ENCODE peak calls at places on chromosomes 6 and 20, in seven cellular contexts. F, S, R, Z, G, E and I are unnamed samples.

GRCh38 chr6:41757268-41757667 is 10.1 kb upstream of the PGC start:
- DNase-seq in E (no peak), Z (no peak), G (no peak), F (no peak), S (no peak), R (no peak), I (no peak)

GRCh38 chr6:30981942-30982772 is 1.4 kb upstream of the MUC21 start:
- DNase-seq in Z (no peak), E (peak; percentile 32), S (no peak), R (peak; percentile 42), F (peak; percentile 48), G (peak; percentile 45), I (no peak)

GRCh38 chr6:27547157-27548075 is 74.5 kb upstream of the ZNF184 start:
- DNase-seq in E (peak; percentile 51), S (no peak), G (peak; percentile 26), R (no peak), Z (no peak), F (no peak), I (no peak)

GRCh38 chr6:43308101-43308989 is at the start of gene CRIP3:
- DNase-seq in F (peak; percentile 49), S (peak; percentile 28), Z (no peak), R (peak; percentile 76), E (no peak), G (no peak), I (no peak)

GRCh38 chr6:148851683-148852556 is 105.1 kb downstream of the UST start:
- DNase-seq in R (no peak), F (no peak), S (no peak), G (no peak), E (no peak), Z (no peak), I (no peak)

GRCh38 chr6:49570474-49571079 is 20.1 kb downstream of the C6orf141 start:
- DNase-seq in S (no peak), R (no peak), G (no peak), E (no peak), Z (no peak), F (no peak), I (no peak)

GRCh38 chr6:37994238-37994637 is 174.7 kb downstream of the ZFAND3 start:
- DNase-seq in E (no peak), G (peak; percentile 18), F (no peak), S (no peak), R (peak; percentile 78), Z (no peak), I (no peak)

GRCh38 chr20:44050327-44050726 is 135.7 kb downstream of the TOX2 start:
- DNase-seq in G (no peak), Z (no peak), S (no peak), F (no peak), E (no peak), R (no peak), I (no peak)

GRCh38 chr6:61809004-61809595 is 476.9 kb downstream of the KHDRBS2 start:
- DNase-seq in G (no peak), Z (no peak), S (no peak), R (peak; percentile 59), E (peak; percentile 9), F (no peak), I (no peak)

GRCh38 chr6:99997141-99997540 is 3.1 kb upstream of the MCHR2 start:
- DNase-seq in F (no peak), G (no peak), R (no peak), Z (no peak), E (no peak), S (no peak), I (no peak)

GRCh38 chr20:2692886-2693285 is 306 bp downstream of the EBF4 start:
- DNase-seq in F (no peak), G (no peak), R (no peak), Z (no peak), E (no peak), S (no peak), I (no peak)

GRCh38 chr20:22353586-22353985 is 230.8 kb downstream of the FOXA2 start:
- DNase-seq in F (no peak), S (no peak), Z (no peak), R (no peak), G (no peak), E (no peak), I (no peak)

GRCh38 chr6:3876131-3876530 is 27.0 kb downstream of the FAM50B start:
- DNase-seq in Z (no peak), S (no peak), E (no peak), G (no peak), F (no peak), R (no peak), I (no peak)

GRCh38 chr20:11124849-11125505 is 451.2 kb upstream of the JAG1 start:
- DNase-seq in R (no peak), Z (no peak), G (no peak), F (no peak), E (no peak), S (no peak), I (no peak)

GRCh38 chr6:41618598-41618997 is 19.7 kb upstream of the MDFI start:
- DNase-seq in S (no peak), G (no peak), R (no peak), Z (no peak), E (no peak), F (no peak), I (no peak)

GRCh38 chr6:83260577-83260976 is 67.4 kb downstream of the RWDD2A start:
- DNase-seq in E (no peak), G (no peak), S (no peak), R (no peak), Z (no peak), F (no peak), I (no peak)

GRCh38 chr6:13331516-13332348 is 3.4 kb upstream of the TBC1D7 start:
- DNase-seq in Z (no peak), G (no peak), R (peak; percentile 30), S (no peak), F (no peak), E (no peak), I (no peak)

GRCh38 chr6:43125555-43125954 is 45.5 kb upstream of the SRF start:
- DNase-seq in E (no peak), R (no peak), F (no peak), S (no peak), G (no peak), Z (no peak), I (no peak)

GRCh38 chr6:53059648-53060589 is 5.3 kb upstream of the FBXO9 start:
- DNase-seq in E (no peak), G (no peak), S (no peak), R (no peak), Z (no peak), F (no peak), I (no peak)

GRCh38 chr20:35616465-35617396 is 1.1 kb downstream of the SPAG4 start:
- DNase-seq in Z (peak; percentile 99), S (peak; percentile 30), E (peak; percentile 68), R (peak; percentile 8), F (peak; percentile 99), G (no peak), I (peak; percentile 100)

GRCh38 chr20:1323256-1323655 is 5.7 kb downstream of the SDCBP2 start:
- DNase-seq in S (no peak), E (no peak), G (no peak), R (no peak), F (no peak), Z (no peak), I (peak; percentile 11)

GRCh38 chr6:108565893-108566292 is 5.2 kb downstream of the FOXO3 start:
- DNase-seq in G (no peak), Z (no peak), E (no peak), R (no peak), F (no peak), S (no peak), I (peak; percentile 84)

GRCh38 chr20:45061244-45061643 is 39.7 kb downstream of the KCNS1 start:
- DNase-seq in F (no peak), Z (no peak), E (no peak), G (peak; percentile 94), R (no peak), S (no peak), I (no peak)

GRCh38 chr20:23868321-23868720 is 11.2 kb downstream of the CST5 start:
- DNase-seq in E (peak; percentile 47), Z (no peak), F (no peak), G (no peak), R (no peak), S (no peak), I (no peak)

GRCh38 chr20:37343212-37343993 is 2.5 kb upstream of the SRC start:
- DNase-seq in Z (no peak), E (no peak), R (no peak), S (no peak), F (peak; percentile 84), G (no peak), I (no peak)

GRCh38 chr20:57294558-57294957 is 28.1 kb upstream of the BMP7 start:
- DNase-seq in Z (no peak), R (no peak), E (no peak), S (no peak), G (no peak), F (no peak), I (no peak)

GRCh38 chr20:62238569-62239277 is 402 bp downstream of the OSBPL2 start:
- DNase-seq in S (no peak), R (no peak), Z (no peak), G (no peak), E (no peak), F (no peak), I (no peak)

GRCh38 chr6:55016261-55016660 is 158.1 kb upstream of the HCRTR2 start:
- DNase-seq in Z (no peak), E (no peak), R (no peak), G (no peak), F (no peak), S (no peak), I (no peak)

GRCh38 chr20:41014557-41015088 is 14.0 kb upstream of the TOP1 start:
- DNase-seq in G (no peak), F (no peak), Z (no peak), R (no peak), S (no peak), E (no peak), I (no peak)

GRCh38 chr6:29864037-29864795 is 36.6 kb downstream of the HLA-G start:
- DNase-seq in E (no peak), R (no peak), S (no peak), Z (no peak), G (no peak), F (no peak), I (no peak)

GRCh38 chr20:64154590-64155257 is 9.5 kb upstream of the MYT1 start:
- DNase-seq in Z (no peak), F (no peak), E (no peak), S (no peak), G (no peak), R (no peak), I (no peak)

GRCh38 chr6:163132050-163132750 is 282.3 kb upstream of the QKI start:
- DNase-seq in G (no peak), Z (no peak), E (no peak), R (no peak), S (no peak), F (no peak), I (no peak)

GRCh38 chr20:48800227-48800626 is 27.6 kb downstream of the PREX1 start:
- DNase-seq in E (no peak), F (no peak), R (no peak), Z (no peak), S (no peak), G (no peak), I (no peak)

GRCh38 chr6:36064770-36065396 is 37.3 kb downstream of the MAPK14 start:
- DNase-seq in F (no peak), R (no peak), G (no peak), E (no peak), S (no peak), Z (no peak), I (no peak)

GRCh38 chr6:14513726-14514125 is 396.2 kb downstream of the CD83 start:
- DNase-seq in Z (no peak), E (no peak), S (no peak), R (no peak), F (no peak), G (no peak), I (no peak)

GRCh38 chr6:111631930-111632460 is 26.3 kb upstream of the TRAF3IP2 start:
- DNase-seq in S (no peak), F (no peak), G (no peak), E (no peak), R (no peak), Z (no peak), I (no peak)

GRCh38 chr6:107360476-107360875 is 98.9 kb downstream of the PDSS2 start:
- DNase-seq in R (no peak), F (no peak), G (no peak), Z (no peak), S (no peak), E (no peak), I (no peak)